ENCODE peak calls at places on chromosomes 12 and 14, in four cellular contexts. R is activated B cell treated with CpG ODN at 0.5 μM for 24 hours, B is brain microvascular endothelial cell, X is NCI-H510A. A is an unnamed sample.

GRCh38 chr12:125861299-125862281 is 796.4 kb downstream of the AACS start:
- DNase-seq in B (no peak), X (no peak), R (no peak), A (no peak)

GRCh38 chr12:40693503-40693863 is 1.2 kb downstream of the CNTN1 start:
- DNase-seq in B (no peak), X (no peak), R (no peak), A (no peak)

GRCh38 chr14:26966942-26967341 is 369.1 kb upstream of the NOVA1 start:
- DNase-seq in X (no peak), B (no peak), R (no peak), A (no peak)

GRCh38 chr12:101221301-101221700 is 11.3 kb upstream of the SLC5A8 start:
- DNase-seq in R (no peak), B (no peak), X (no peak), A (no peak)

GRCh38 chr12:55736780-55737580 is 5.9 kb upstream of the GDF11 start:
- DNase-seq in B (peak; percentile 66), R (no peak), X (peak; percentile 70), A (peak; percentile 80)

GRCh38 chr12:111444706-111445310 is 39.1 kb downstream of the SH2B3 start:
- DNase-seq in R (peak; percentile 75), B (no peak), X (no peak), A (peak; percentile 10)

GRCh38 chr14:51554953-51555352 is 96.8 kb upstream of the FRMD6 start:
- DNase-seq in R (no peak), X (no peak), B (peak; percentile 60), A (peak; percentile 54)

GRCh38 chr12:124713436-124714082 is 146.1 kb upstream of the NCOR2 start:
- DNase-seq in B (peak; percentile 78), R (peak; percentile 46), X (no peak), A (peak; percentile 65)

GRCh38 chr14:34554540-34555250 is 15.2 kb upstream of the EAPP start:
- DNase-seq in B (no peak), X (no peak), R (no peak), A (no peak)

GRCh38 chr12:94038605-94039004 is 109.8 kb upstream of the PLXNC1 start:
- DNase-seq in R (no peak), X (no peak), B (no peak), A (no peak)

GRCh38 chr14:88098128-88098527 is 93.2 kb downstream of the GPR65 start:
- DNase-seq in R (no peak), X (no peak), B (no peak), A (no peak)

GRCh38 chr12:118098911-118099671 is 4.7 kb downstream of the VSIG10 start:
- DNase-seq in B (no peak), R (no peak), X (peak; percentile 18), A (no peak)

GRCh38 chr12:51980051-51980808 is 26.5 kb upstream of the TAMALIN start:
- DNase-seq in B (peak; percentile 39), X (no peak), R (peak; percentile 41), A (peak; percentile 58)